ENCODE peak calls at places on chromosome 16, in five cellular contexts. J is astrocyte of the spinal cord, C is fibroblast of villous mesenchyme, N is left lung, F is left ventricle myocardium inferior. M is an unnamed sample.

GRCh38 chr16:2024026-2024425 is 2.7 kb upstream of the NHERF2 start:
- DNase-seq in J (no peak), C (no peak), N (no peak), F (peak), M (no peak)

GRCh38 chr16:19128454-19129210 is 14.9 kb downstream of the ITPRIPL2 start:
- DNase-seq in J (no peak), C (no peak), N (no peak), F (no peak), M (peak)

GRCh38 chr16:68128577-68129305 is 43.6 kb downstream of the NFATC3 start:
- DNase-seq in J (peak), C (peak), N (no peak), F (no peak), M (no peak)

GRCh38 chr16:27748868-27749546 is 199.1 kb downstream of the KATNIP start:
- DNase-seq in J (peak), C (peak), N (peak), F (peak), M (peak)

GRCh38 chr16:53052519-53053501 is at the start of gene CHD9NB:
- DNase-seq in J (peak), C (peak), N (peak), F (no peak), M (peak)

GRCh38 chr16:75074920-75075687 is 41.5 kb downstream of the LDHD start:
- DNase-seq in J (no peak), C (peak), N (peak), F (no peak), M (no peak)

GRCh38 chr16:15899538-15900100 is 11.2 kb upstream of the CEP20 start:
- DNase-seq in J (peak), C (peak), N (peak), F (no peak), M (peak)

GRCh38 chr16:54282202-54282922 is 4.2 kb downstream of the IRX3 start:
- DNase-seq in J (peak), C (peak), N (peak), F (peak), M (peak)

GRCh38 chr16:3696425-3697218 is 20.7 kb downstream of the TRAP1 start:
- DNase-seq in J (peak), C (peak), N (no peak), F (no peak), M (peak)

GRCh38 chr16:89048871-89049422 is 44.7 kb upstream of the ACSF3 start:
- DNase-seq in J (no peak), C (no peak), N (no peak), F (peak), M (no peak)

GRCh38 chr16:80387308-80387921 is 153.4 kb upstream of the DYNLRB2 start:
- DNase-seq in J (peak), C (no peak), N (no peak), F (no peak), M (no peak)

GRCh38 chr16:3675601-3676130 is 21.2 kb downstream of the DNASE1 start:
- DNase-seq in J (no peak), C (no peak), N (no peak), F (no peak), M (no peak)

GRCh38 chr16:19687279-19687678 is 30.7 kb downstream of the KNOP1 start:
- DNase-seq in J (no peak), C (no peak), N (no peak), F (no peak), M (no peak)

GRCh38 chr16:46688657-46689491 is at the start of gene VPS35:
- DNase-seq in J (peak), C (peak), N (peak), F (peak), M (peak)

GRCh38 chr16:14399397-14400284 is 230.4 kb downstream of the PARN start:
- DNase-seq in J (peak), C (peak), N (no peak), F (peak), M (peak)

GRCh38 chr16:9901-10665 is 43.3 kb downstream of the POLR3K start:
- DNase-seq in J (no peak), C (no peak), N (no peak), F (no peak), M (no peak)

GRCh38 chr16:15775209-15775608 is 81.6 kb downstream of the MYH11 start:
- DNase-seq in J (peak), C (peak), N (no peak), F (no peak), M (peak)

GRCh38 chr16:31461201-31461920 is 2.1 kb downstream of the ARMC5 start:
- DNase-seq in J (no peak), C (no peak), N (no peak), F (no peak), M (no peak)

GRCh38 chr16:1313721-1314120 is 4.3 kb downstream of the UBE2I start:
- DNase-seq in J (no peak), C (no peak), N (no peak), F (no peak), M (no peak)

GRCh38 chr16:81861503-81861902 is 82.4 kb downstream of the PLCG2 start:
- DNase-seq in J (no peak), C (no peak), N (no peak), F (no peak), M (no peak)

GRCh38 chr16:68062910-68063393 is 22.2 kb upstream of the NFATC3 start:
- DNase-seq in J (no peak), C (no peak), N (no peak), F (no peak), M (no peak)

DNA sequence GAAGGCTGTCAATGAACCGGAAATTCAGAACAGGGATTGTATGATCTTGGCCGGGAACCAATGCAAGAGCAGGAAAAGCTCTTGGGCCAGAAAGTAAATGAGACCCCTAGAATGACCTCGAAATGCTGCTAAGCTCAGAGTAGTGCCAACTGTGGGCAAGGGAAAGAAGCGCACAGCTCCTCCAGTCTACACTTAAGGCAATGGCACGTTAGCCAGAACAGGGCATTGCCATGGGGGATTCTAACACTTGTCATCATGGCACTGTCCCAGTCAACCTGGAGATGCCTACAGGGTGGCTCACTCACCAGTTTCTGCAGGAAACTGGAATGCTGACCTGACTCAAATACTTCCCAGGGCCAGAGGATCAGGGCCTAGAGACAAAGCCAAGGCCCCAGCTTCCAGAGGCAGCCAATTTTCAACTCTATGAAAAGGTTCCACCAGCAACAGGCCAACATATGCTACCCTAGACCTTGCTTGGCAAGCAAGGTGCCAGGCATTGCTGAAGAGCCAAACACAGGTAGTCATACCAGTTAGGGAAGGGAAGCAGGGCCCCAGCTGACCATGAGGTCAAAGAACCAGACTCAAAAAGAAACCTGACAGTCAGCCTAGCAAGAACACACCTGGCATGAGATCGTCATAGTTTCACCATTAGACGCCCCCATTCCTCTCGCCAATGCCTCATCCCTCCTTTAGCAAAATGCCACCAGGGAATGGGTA is 34.9 kb downstream of the ARHGAP17 start:
- DNase-seq in J (no peak), C (no peak), N (no peak), F (no peak), M (no peak)
- H3K4me3 ChIP-seq in J (no peak), C (no peak), N (no peak), F (peak), M (no peak)

GRCh38 chr16:56931769-56932587 is at the start of gene HERPUD1:
- DNase-seq in J (peak), C (peak), N (peak), F (peak), M (peak)
- TF ChIP-seq CTCF in J (no peak), C (peak), N (peak), F (peak), M (no peak)

GRCh38 chr16:50638816-50639670 is 42.1 kb downstream of the SNX20 start:
- DNase-seq in J (no peak), C (no peak), N (no peak), F (no peak), M (no peak)

GRCh38 chr16:50640391-50640790 is 40.7 kb downstream of the SNX20 start:
- DNase-seq in J (no peak), C (no peak), N (no peak), F (no peak), M (peak)

GRCh38 chr16:50636865-50637374 is 44.2 kb downstream of the SNX20 start:
- DNase-seq in J (no peak), C (no peak), N (no peak), F (no peak), M (no peak)

GRCh38 chr16:50635505-50636392 is 45.4 kb downstream of the SNX20 start:
- DNase-seq in J (no peak), C (no peak), N (no peak), F (no peak), M (no peak)

GRCh38 chr16:50637716-50638602 is 43.2 kb downstream of the SNX20 start:
- DNase-seq in J (no peak), C (no peak), N (no peak), F (no peak), M (no peak)
- H3K4me3 ChIP-seq in J (no peak), C (no peak), N (no peak), F (no peak), M (no peak)

GRCh38 chr16:85171809-85172464 is 59.7 kb upstream of the CIBAR2 start:
- DNase-seq in J (no peak), C (no peak), N (no peak), F (no peak), M (no peak)

GRCh38 chr16:85173981-85174751 is 61.9 kb upstream of the CIBAR2 start:
- DNase-seq in J (peak), C (peak), N (no peak), F (no peak), M (peak)

GRCh38 chr16:85174871-85175723 is 62.8 kb upstream of the CIBAR2 start:
- DNase-seq in J (no peak), C (no peak), N (no peak), F (no peak), M (peak)

GRCh38 chr16:85172465-85173071 is 60.3 kb upstream of the CIBAR2 start:
- DNase-seq in J (no peak), C (peak), N (no peak), F (no peak), M (peak)

GRCh38 chr16:85173077-85173980 is 61.1 kb upstream of the CIBAR2 start:
- DNase-seq in J (peak), C (peak), N (no peak), F (no peak), M (peak)
- TF ChIP-seq CTCF in J (peak), C (peak), N (no peak), F (no peak), M (peak)

DNA sequence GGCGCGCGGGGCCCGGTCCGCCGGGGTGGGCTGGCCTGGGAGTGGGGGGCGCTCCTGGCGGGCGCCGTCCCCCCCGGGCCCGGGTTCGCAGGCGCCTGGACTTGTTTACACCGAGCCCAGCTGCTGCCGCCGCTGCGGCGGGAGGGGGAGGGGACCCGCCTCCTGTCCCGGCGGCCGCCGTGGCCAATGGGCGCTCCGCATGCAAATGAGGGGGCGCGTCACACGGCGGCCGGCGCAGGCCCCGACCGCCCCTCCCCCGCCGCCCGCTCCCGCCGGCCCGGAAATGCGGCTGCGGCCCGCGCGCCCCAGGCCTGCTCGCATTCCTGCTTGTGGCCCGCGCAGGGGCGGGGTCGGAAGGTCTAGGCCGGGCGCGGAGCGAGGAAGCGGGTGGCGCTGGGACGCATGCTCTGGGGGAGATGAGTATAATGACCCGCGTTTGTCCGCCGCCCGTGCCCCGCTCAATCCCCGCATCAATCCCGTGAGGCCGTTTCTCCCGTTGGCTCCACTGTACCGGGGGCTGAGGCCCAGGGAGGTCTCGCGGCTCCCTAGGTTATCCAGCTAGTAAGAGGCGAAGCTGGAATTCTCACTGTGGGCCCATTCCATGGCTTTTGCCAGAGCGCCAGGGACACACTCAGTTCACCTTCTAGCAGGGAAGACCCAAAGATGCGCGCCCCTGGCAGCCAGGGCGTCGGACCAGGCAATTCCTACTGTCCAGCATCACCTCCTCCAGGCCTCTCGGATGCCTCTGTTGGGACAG is at the start of gene YPEL3:
- DNase-seq in J (peak), C (peak), N (peak), F (peak), M (peak)
- H3K4me3 ChIP-seq in J (peak), C (peak), N (peak), F (peak), M (peak)

GRCh38 chr16:64047207-64047606 is 1074.7 kb downstream of the CDH11 start:
- DNase-seq in J (no peak), C (no peak), N (no peak), F (no peak), M (no peak)

GRCh38 chr16:64047878-64048277 is 1074.0 kb downstream of the CDH11 start:
- DNase-seq in J (no peak), C (no peak), N (no peak), F (no peak), M (no peak)

GRCh38 chr16:64051826-64052225 is 1070.0 kb downstream of the CDH11 start:
- DNase-seq in J (peak), C (peak), N (no peak), F (no peak), M (peak)
- TF ChIP-seq CTCF in J (peak), C (peak), N (no peak), F (peak), M (peak)

GRCh38 chr16:66427451-66427860 is 361 bp downstream of the BEAN1 start:
- DNase-seq in J (no peak), C (no peak), N (no peak), F (no peak), M (no peak)

GRCh38 chr16:66427036-66427446 is at the start of gene BEAN1:
- DNase-seq in J (no peak), C (peak), N (no peak), F (peak), M (no peak)

GRCh38 chr16:66428682-66429251 is 1.7 kb downstream of the BEAN1 start:
- DNase-seq in J (no peak), C (no peak), N (no peak), F (no peak), M (no peak)

GRCh38 chr16:66429290-66429962 is 2.3 kb downstream of the BEAN1 start:
- DNase-seq in J (no peak), C (no peak), N (no peak), F (no peak), M (no peak)

GRCh38 chr16:66427871-66428681 is 981 bp downstream of the BEAN1 start:
- DNase-seq in J (no peak), C (no peak), N (no peak), F (no peak), M (no peak)
- H3K4me3 ChIP-seq in J (peak), C (peak), N (peak), F (peak), M (peak)

GRCh38 chr16:66687906-66688625 is 8.5 kb downstream of the CMTM4 start:
- DNase-seq in J (no peak), C (no peak), N (no peak), F (no peak), M (no peak)

GRCh38 chr16:66691234-66691633 is 5.3 kb downstream of the CMTM4 start:
- DNase-seq in J (no peak), C (no peak), N (no peak), F (no peak), M (no peak)

GRCh38 chr16:66692341-66692740 is 4.2 kb downstream of the CMTM4 start:
- DNase-seq in J (no peak), C (no peak), N (no peak), F (no peak), M (no peak)

GRCh38 chr16:66690106-66690847 is 6.3 kb downstream of the CMTM4 start:
- DNase-seq in J (no peak), C (no peak), N (no peak), F (no peak), M (no peak)

DNA sequence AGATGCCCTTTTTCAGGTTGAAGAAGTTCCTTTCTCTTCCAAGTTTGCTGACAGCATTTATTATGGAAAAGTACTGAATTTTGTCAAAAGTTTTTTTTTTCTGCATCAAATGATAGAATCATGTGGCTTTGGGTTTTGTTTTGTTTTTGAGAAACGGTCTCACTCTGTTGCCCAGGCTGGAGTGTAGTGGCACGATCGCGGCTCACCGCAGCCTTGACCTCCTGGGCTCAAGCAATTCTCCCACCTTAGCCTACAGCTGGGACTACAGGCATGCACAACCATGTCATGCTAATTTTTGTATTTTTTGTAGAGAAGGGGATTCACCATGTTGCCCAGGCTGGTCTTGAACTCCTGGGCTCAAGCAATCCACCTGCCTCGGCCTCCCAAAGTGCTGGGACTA is 7.3 kb downstream of the CMTM4 start:
- DNase-seq in J (no peak), C (no peak), N (no peak), F (no peak), M (no peak)
- TF ChIP-seq CTCF in J (no peak), C (no peak), N (no peak), F (no peak), M (no peak)

GRCh38 chr16:86303787-86304685 is 206.3 kb upstream of the FOXF1 start:
- DNase-seq in J (no peak), C (peak), N (peak), F (no peak), M (peak)
- H3K4me3 ChIP-seq in J (no peak), C (peak), N (no peak), F (peak), M (no peak)

M was measured in fibroblast of mammary gland.